ENCODE peak calls at places on chromosomes 11 and 22, in six cellular contexts. G is GM23338, P is tibial nerve, Q is Peyer's patch, W is cardiac muscle cell, S is uterus. D is an unnamed sample.

GRCh38 chr11:47443028-47443700 is 5.8 kb downstream of the RAPSN start:
- DNase-seq in G (peak; percentile 59), P (no peak), Q (no peak), W (no peak), S (no peak), D (no peak)

GRCh38 chr22:45310331-45311032 is 748 bp downstream of the FAM118A start:
- DNase-seq in G (no peak), P (no peak), Q (no peak), W (no peak), S (no peak), D (no peak)

GRCh38 chr11:125956371-125956770 is 10.5 kb downstream of the VSIG10L2 start:
- DNase-seq in G (no peak), P (peak; percentile 22), Q (no peak), W (peak; percentile 73), S (peak; percentile 88), D (no peak)

GRCh38 chr11:115530752-115531151 is 26.5 kb upstream of the CADM1 start:
- DNase-seq in G (peak; percentile 80), P (no peak), Q (no peak), W (no peak), S (no peak), D (no peak)

GRCh38 chr11:91997178-91997577 is 227.4 kb upstream of the FAT3 start:
- DNase-seq in G (no peak), P (no peak), Q (no peak), W (no peak), S (no peak), D (no peak)

GRCh38 chr11:33775832-33776231 is 1.5 kb upstream of the FBXO3 start:
- DNase-seq in G (no peak), P (no peak), Q (no peak), W (no peak), S (no peak), D (no peak)

GRCh38 chr22:22810471-22810870 is 77.1 kb upstream of the IGLL5 start:
- DNase-seq in G (no peak), P (no peak), Q (no peak), W (no peak), S (no peak), D (no peak)

GRCh38 chr22:46064236-46064965 is 85.9 kb upstream of the PPARA start:
- DNase-seq in G (no peak), P (no peak), Q (peak; percentile 48), W (no peak), S (peak; percentile 37), D (no peak)

GRCh38 chr11:67419330-67420049 is 4.0 kb downstream of the CARNS1 start:
- DNase-seq in G (no peak), P (no peak), Q (no peak), W (no peak), S (no peak), D (no peak)
- H3K4me3 ChIP-seq in G (peak overlapping the region; percentile 67), P (no peak overlapping the region), Q (no peak overlapping the region), W (no peak overlapping the region), S (no peak overlapping the region), D (no peak overlapping the region)

DNA sequence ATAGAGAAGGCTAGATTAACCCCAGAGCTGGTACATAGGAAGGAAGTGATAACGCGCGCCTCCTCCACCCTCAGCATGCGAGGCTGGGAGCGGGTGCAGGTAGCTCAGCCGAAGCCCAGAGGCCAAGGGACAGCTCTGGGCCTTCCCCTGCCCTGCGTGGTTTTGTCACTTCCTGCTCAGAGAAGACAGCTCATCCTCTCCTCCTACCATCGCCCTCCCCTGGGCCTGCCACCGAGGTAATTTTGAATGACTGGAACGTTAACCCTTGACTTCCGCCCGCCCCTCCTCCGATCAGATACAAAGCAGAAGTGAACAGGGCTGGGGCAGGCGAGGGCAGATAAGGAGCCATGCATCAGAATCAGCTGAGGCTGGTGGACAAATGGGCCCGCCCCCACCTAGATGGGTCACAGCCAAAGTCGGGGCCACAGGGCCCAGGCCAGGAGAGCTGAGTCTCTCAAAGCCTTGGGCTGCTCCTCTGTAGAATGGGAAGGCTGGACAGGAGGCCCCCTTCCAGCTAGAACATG is 1.6 kb downstream of the RAC2 start:
- DNase-seq in G (no peak), P (no peak), Q (peak; percentile 59), W (peak; percentile 23), S (no peak), D (no peak)
- H3K27ac ChIP-seq in G (no peak overlapping the region), P (peak overlapping the region; percentile 76), Q (peak overlapping the region; percentile 81), W (no peak overlapping the region), S (no peak overlapping the region), D (no peak overlapping the region)

GRCh38 chr11:1838426-1839131 is at the start of gene TNNI2:
- DNase-seq in G (no peak), P (no peak), Q (peak; percentile 49), W (no peak), S (no peak), D (no peak)

GRCh38 chr11:1836011-1836945 is 1.5 kb downstream of the SYT8 start:
- DNase-seq in G (no peak), P (no peak), Q (peak; percentile 50), W (no peak), S (no peak), D (no peak)

GRCh38 chr11:1839204-1839923 is 583 bp downstream of the TNNI2 start:
- DNase-seq in G (no peak), P (no peak), Q (no peak), W (no peak), S (no peak), D (no peak)

GRCh38 chr11:1837171-1838076 is 1.4 kb upstream of the TNNI2 start:
- DNase-seq in G (peak; percentile 88), P (peak; percentile 40), Q (peak; percentile 73), W (peak; percentile 74), S (peak; percentile 78), D (no peak)

GRCh38 chr11:1838077-1838425 is 730 bp upstream of the TNNI2 start:
- DNase-seq in G (no peak), P (no peak), Q (no peak), W (no peak), S (no peak), D (no peak)
- TF ChIP-seq CTCF in G (no peak), P (no peak), Q (no peak), W (no peak), S (no peak), D (no peak)

GRCh38 chr11:68778205-68778604 is 26.9 kb upstream of the TESMIN start:
- DNase-seq in G (no peak), P (no peak), Q (no peak), W (no peak), S (no peak), D (no peak)

GRCh38 chr11:68774188-68774585 is 22.9 kb upstream of the TESMIN start:
- DNase-seq in G (no peak), P (no peak), Q (no peak), W (no peak), S (no peak), D (no peak)

GRCh38 chr11:68776442-68777235 is 25.3 kb upstream of the TESMIN start:
- DNase-seq in G (no peak), P (no peak), Q (no peak), W (no peak), S (no peak), D (no peak)

GRCh38 chr11:68773521-68774187 is 22.3 kb upstream of the TESMIN start:
- DNase-seq in G (no peak), P (peak; percentile 28), Q (no peak), W (no peak), S (no peak), D (peak; percentile 68)

DNA sequence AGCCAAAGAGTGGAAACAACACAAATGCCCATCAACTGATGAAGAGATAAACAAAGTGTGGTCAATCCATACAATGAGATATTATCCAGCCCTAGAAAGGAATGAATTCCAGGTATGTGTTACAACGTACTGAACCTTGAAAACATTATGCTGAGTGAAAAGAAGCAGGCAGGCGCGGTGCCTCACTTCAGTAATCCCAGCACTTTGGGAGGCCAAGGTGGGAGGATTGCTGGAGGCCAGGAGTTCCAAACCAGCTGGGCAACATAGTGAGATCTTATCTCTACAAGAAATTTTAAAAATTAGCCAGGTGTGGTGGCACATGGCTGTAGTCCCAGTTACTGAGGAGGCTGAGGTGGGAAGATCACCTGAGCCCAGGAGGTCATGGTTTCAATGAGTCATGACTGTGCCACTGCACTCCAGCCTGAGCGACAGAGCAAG is 24.6 kb upstream of the TESMIN start:
- DNase-seq in G (no peak), P (no peak), Q (no peak), W (no peak), S (no peak), D (no peak)
- H3K4me3 ChIP-seq in G (no peak overlapping the region), P (no peak overlapping the region), Q (no peak overlapping the region), W (no peak overlapping the region), S (no peak overlapping the region), D (no peak overlapping the region)